ENCODE peak calls at places on chromosomes 13 and 19, in nine cellular contexts. B is sigmoid colon, M is lower lobe of right lung, L is colonic mucosa, A is osteoblast, H is heart right ventricle, K is left ventricle myocardium inferior, R is BE2C, U is H9. V is an unnamed sample.

GRCh38 chr13:30819136-30819875 is 84.0 kb downstream of the ALOX5AP start:
- DNase-seq in B (peak; percentile 34), M (no peak), L (no peak), A (no peak), H (no peak), K (no peak), R (no peak), U (no peak), V (no peak)

GRCh38 chr19:863305-863620 is 3.8 kb downstream of the CFD start:
- DNase-seq in B (no peak), M (no peak), L (no peak), A (no peak), H (no peak), K (no peak), R (no peak), U (no peak), V (no peak)

GRCh38 chr19:46350758-46351159 is 3.9 kb downstream of the PPP5C start:
- DNase-seq in B (no peak), M (no peak), L (no peak), A (peak; percentile 43), H (no peak), K (no peak), R (no peak), U (no peak), V (no peak)

GRCh38 chr13:106986687-106987434 is 418.9 kb upstream of the ARGLU1 start:
- DNase-seq in B (no peak), M (no peak), L (no peak), A (no peak), H (no peak), K (no peak), R (no peak), U (no peak), V (no peak)

GRCh38 chr19:34128558-34129250 is 43.6 kb upstream of the LSM14A start:
- DNase-seq in B (no peak), M (no peak), L (no peak), A (peak; percentile 87), H (no peak), K (no peak), R (no peak), U (no peak), V (no peak)

GRCh38 chr13:99528547-99528946 is 27.3 kb downstream of the TM9SF2 start:
- DNase-seq in B (no peak), M (no peak), L (no peak), A (peak; percentile 58), H (no peak), K (no peak), R (peak; percentile 15), U (no peak), V (no peak)

GRCh38 chr13:73981595-73981994 is 152.6 kb downstream of the KLF12 start:
- DNase-seq in B (no peak), M (no peak), L (no peak), A (no peak), H (no peak), K (no peak), R (no peak), U (no peak), V (no peak)

GRCh38 chr13:73462241-73462640 is 403.4 kb downstream of the KLF5 start:
- DNase-seq in B (no peak), M (no peak), L (no peak), A (no peak), H (no peak), K (no peak), R (no peak), U (no peak), V (no peak)

GRCh38 chr13:43095771-43096719 is 72.7 kb downstream of the DNAJC15 start:
- DNase-seq in B (no peak), M (no peak), L (no peak), A (peak; percentile 38), H (no peak), K (no peak), R (no peak), U (no peak), V (no peak)

GRCh38 chr19:1980782-1981181 is 34.7 kb downstream of the BTBD2 start:
- DNase-seq in B (no peak), M (no peak), L (no peak), A (no peak), H (no peak), K (no peak), R (no peak), U (no peak), V (no peak)

GRCh38 chr19:50268046-50268445 is 61.1 kb downstream of the KCNC3 start:
- DNase-seq in B (no peak), M (no peak), L (no peak), A (peak; percentile 8), H (no peak), K (no peak), R (no peak), U (no peak), V (no peak)

GRCh38 chr19:50266041-50266440 is 62.6 kb downstream of the MYH14 start:
- DNase-seq in B (no peak), M (no peak), L (no peak), A (peak; percentile 6), H (no peak), K (no peak), R (no peak), U (no peak), V (no peak)

GRCh38 chr19:50264483-50265186 is 61.2 kb downstream of the MYH14 start:
- DNase-seq in B (no peak), M (no peak), L (no peak), A (no peak), H (no peak), K (no peak), R (no peak), U (peak; percentile 60), V (no peak)

GRCh38 chr19:50268501-50268900 is 60.7 kb downstream of the KCNC3 start:
- DNase-seq in B (no peak), M (no peak), L (no peak), A (peak; percentile 6), H (no peak), K (no peak), R (no peak), U (no peak), V (no peak)

GRCh38 chr19:50266896-50267295 is 62.3 kb downstream of the KCNC3 start:
- DNase-seq in B (no peak), M (no peak), L (peak; percentile 73), A (peak; percentile 25), H (no peak), K (no peak), R (no peak), U (peak; percentile 97), V (peak; percentile 46)
- H3K27me3 ChIP-seq in B (no peaks in the 10 kb centered on the region), M (no peaks in the 10 kb centered on the region), L (no peaks in the 10 kb centered on the region), A (no peaks in the 10 kb centered on the region), H (no peaks in the 10 kb centered on the region), K (no peaks in the 10 kb centered on the region), R (no peaks in the 10 kb centered on the region), U (no peaks in the 10 kb centered on the region), V (no peaks in the 10 kb centered on the region)

GRCh38 chr19:48394331-48395169 is 1.1 kb downstream of the GRIN2D start:
- DNase-seq in B (no peak), M (no peak), L (no peak), A (peak; percentile 81), H (no peak), K (no peak), R (no peak), U (peak; percentile 46), V (peak; percentile 21)

GRCh38 chr19:48395499-48395898 is 2.0 kb downstream of the GRIN2D start:
- DNase-seq in B (no peak), M (no peak), L (no peak), A (peak; percentile 71), H (no peak), K (no peak), R (no peak), U (no peak), V (no peak)

GRCh38 chr19:48393196-48393558 is 291 bp upstream of the GRIN2D start:
- DNase-seq in B (no peak), M (no peak), L (no peak), A (no peak), H (no peak), K (no peak), R (no peak), U (no peak), V (no peak)

GRCh38 chr19:48395170-48395455 is 1.6 kb downstream of the GRIN2D start:
- DNase-seq in B (no peak), M (no peak), L (no peak), A (peak; percentile 90), H (no peak), K (no peak), R (no peak), U (no peak), V (no peak)

GRCh38 chr19:48393559-48394330 is at the start of gene GRIN2D:
- DNase-seq in B (peak; percentile 71), M (no peak), L (no peak), A (peak; percentile 92), H (no peak), K (no peak), R (peak; percentile 64), U (peak; percentile 64), V (peak; percentile 16)
- TF ChIP-seq CTCF in B (no peak), M (no peak), L (no peak), A (no peak), H (no peak), K (no peak), R (no peak), U (peak; percentile 29), V (no peak)

GRCh38 chr13:27257648-27258253 is 6.4 kb downstream of the RPL21 start:
- DNase-seq in B (no peak), M (no peak), L (no peak), A (no peak), H (no peak), K (no peak), R (no peak), U (no peak), V (no peak)

GRCh38 chr13:27257233-27257568 is 5.8 kb downstream of the RPL21 start:
- DNase-seq in B (no peak), M (no peak), L (no peak), A (no peak), H (no peak), K (no peak), R (no peak), U (no peak), V (no peak)

GRCh38 chr13:27250833-27251165 is 559 bp upstream of the RPL21 start:
- DNase-seq in B (no peak), M (no peak), L (no peak), A (no peak), H (no peak), K (no peak), R (no peak), U (no peak), V (no peak)

GRCh38 chr13:27251166-27252088 is at the start of gene RPL21:
- DNase-seq in B (peak; percentile 98), M (peak; percentile 98), L (peak; percentile 96), A (peak; percentile 95), H (peak; percentile 98), K (peak; percentile 95), R (peak; percentile 92), U (peak; percentile 92), V (peak; percentile 97)

DNA sequence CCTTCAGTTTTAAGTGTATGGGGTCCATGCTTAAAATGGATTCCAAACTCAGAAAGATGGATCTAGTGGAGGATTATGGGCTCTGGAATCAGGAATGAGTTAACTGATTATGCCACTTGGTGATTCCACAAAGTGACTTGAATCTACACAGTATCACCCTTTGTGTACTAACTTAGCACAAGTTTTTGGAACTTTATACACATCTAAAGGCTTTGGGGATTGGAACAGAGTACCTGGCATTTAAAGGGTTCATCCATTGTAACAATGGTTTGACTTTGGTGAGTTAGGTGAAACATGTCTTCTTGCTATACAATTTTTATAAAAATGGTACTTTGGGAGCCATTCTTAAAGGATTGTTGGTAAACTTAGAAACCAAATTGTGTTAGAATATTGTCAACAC is 1.1 kb downstream of the RPL21 start:
- DNase-seq in B (no peak), M (no peak), L (no peak), A (no peak), H (no peak), K (no peak), R (no peak), U (no peak), V (no peak)
- H3K4me1 ChIP-seq in B (peaks cover 37% of the 10 kb centered on the region), M (peaks cover 45% of the 10 kb centered on the region), L (peaks cover 5% of the 10 kb centered on the region), A (peaks cover 20% of the 10 kb centered on the region), H (peaks cover 34% of the 10 kb centered on the region), K (peaks cover 61% of the 10 kb centered on the region), R (no peaks in the 10 kb centered on the region), U (no peaks in the 10 kb centered on the region), V (peaks cover 18% of the 10 kb centered on the region)

GRCh38 chr19:5772416-5772815 is 12.1 kb downstream of the PRR22 start:
- DNase-seq in B (no peak), M (no peak), L (no peak), A (peak; percentile 10), H (no peak), K (no peak), R (no peak), U (no peak), V (no peak)
- H3K27me3 ChIP-seq in B (no peaks in the 10 kb centered on the region), M (no peaks in the 10 kb centered on the region), L (no peaks in the 10 kb centered on the region), A (no peaks in the 10 kb centered on the region), H (peaks cover 3% of the 10 kb centered on the region), K (peaks cover 12% of the 10 kb centered on the region), R (no peaks in the 10 kb centered on the region), U (no peaks in the 10 kb centered on the region), V (no peaks in the 10 kb centered on the region)